ENCODE peak calls at places on chromosomes 12 and 14, in eight cellular contexts. G is CD8-positive, alpha-beta T cell; E is thoracic aorta; J is colonic mucosa; L is pancreas; W is Peyer's patch; U is tibial artery; X is A549. S is an unnamed sample. For H3K4me1, the result is how much of the 10 kb centered on the place peaks cover.

GRCh38 chr14:95023115-95023514 is 134.2 kb downstream of the DICER1 start:
- DNase-seq in G (no peak), E (no peak), J (no peak), L (no peak), W (no peak), U (no peak), X (no peak), S (no peak)

GRCh38 chr12:15299947-15300346 is 22.4 kb upstream of the PTPRO start:
- DNase-seq in G (no peak), E (no peak), J (no peak), L (no peak), W (no peak), U (no peak), X (no peak), S (no peak)

GRCh38 chr14:90349729-90350128 is 18.0 kb upstream of the NRDE2 start:
- DNase-seq in G (no peak), E (no peak), J (no peak), L (no peak), W (no peak), U (no peak), X (no peak), S (no peak)

GRCh38 chr14:61525293-61526011 is 169.9 kb upstream of the HIF1A start:
- DNase-seq in G (no peak), E (peak), J (peak), L (no peak), W (no peak), U (peak), X (peak), S (peak)

GRCh38 chr14:89549381-89550102 is 132.5 kb upstream of the FOXN3 start:
- DNase-seq in G (no peak), E (no peak), J (no peak), L (no peak), W (no peak), U (no peak), X (no peak), S (no peak)

GRCh38 chr14:32756775-32757174 is 181.9 kb upstream of the NPAS3 start:
- DNase-seq in G (no peak), E (no peak), J (no peak), L (peak), W (no peak), U (no peak), X (no peak), S (no peak)

GRCh38 chr12:105748806-105749600 is 389.8 kb downstream of the NUAK1 start:
- DNase-seq in G (no peak), E (peak), J (no peak), L (no peak), W (no peak), U (peak), X (no peak), S (no peak)

GRCh38 chr14:36823651-36824050 is 162.0 kb downstream of the PAX9 start:
- DNase-seq in G (no peak), E (no peak), J (no peak), L (no peak), W (no peak), U (no peak), X (no peak), S (no peak)

GRCh38 chr12:128078311-128078851 is 188.6 kb upstream of the TMEM132C start:
- DNase-seq in G (no peak), E (no peak), J (no peak), L (no peak), W (no peak), U (no peak), X (no peak), S (no peak)

GRCh38 chr12:101566318-101566717 is 28.5 kb upstream of the MYBPC1 start:
- DNase-seq in G (no peak), E (no peak), J (no peak), L (no peak), W (no peak), U (no peak), X (no peak), S (no peak)

GRCh38 chr12:64450711-64451486 is 1.0 kb upstream of the TBK1 start:
- DNase-seq in G (no peak), E (no peak), J (peak), L (no peak), W (no peak), U (no peak), X (no peak), S (no peak)

GRCh38 chr12:96170328-96170727 is 23.8 kb upstream of the ELK3 start:
- DNase-seq in G (no peak), E (no peak), J (no peak), L (no peak), W (no peak), U (no peak), X (no peak), S (no peak)

GRCh38 chr12:356276-356988 is 32.7 kb downstream of the KDM5A start:
- DNase-seq in G (no peak), E (no peak), J (no peak), L (no peak), W (no peak), U (no peak), X (no peak), S (no peak)

GRCh38 chr12:105403095-105403494 is 72.6 kb downstream of the C12orf75 start:
- DNase-seq in G (no peak), E (no peak), J (no peak), L (no peak), W (no peak), U (no peak), X (no peak), S (no peak)

GRCh38 chr12:57101892-57102695 is 9.1 kb downstream of the STAT6 start:
- DNase-seq in G (no peak), E (no peak), J (peak), L (no peak), W (no peak), U (no peak), X (peak), S (no peak)

GRCh38 chr14:84162658-84163057 is 1367.3 kb upstream of the FLRT2 start:
- DNase-seq in G (no peak), E (no peak), J (no peak), L (no peak), W (no peak), U (no peak), X (no peak), S (no peak)

GRCh38 chr12:4779749-4780148 is 59.5 kb downstream of the GALNT8 start:
- DNase-seq in G (no peak), E (no peak), J (no peak), L (no peak), W (no peak), U (no peak), X (no peak), S (no peak)

GRCh38 chr14:56331815-56332214 is 213.6 kb downstream of the PELI2 start:
- DNase-seq in G (no peak), E (no peak), J (no peak), L (no peak), W (no peak), U (no peak), X (no peak), S (no peak)

GRCh38 chr12:94195483-94195882 is 47.1 kb downstream of the PLXNC1 start:
- DNase-seq in G (no peak), E (no peak), J (no peak), L (no peak), W (no peak), U (no peak), X (no peak), S (no peak)

DNA sequence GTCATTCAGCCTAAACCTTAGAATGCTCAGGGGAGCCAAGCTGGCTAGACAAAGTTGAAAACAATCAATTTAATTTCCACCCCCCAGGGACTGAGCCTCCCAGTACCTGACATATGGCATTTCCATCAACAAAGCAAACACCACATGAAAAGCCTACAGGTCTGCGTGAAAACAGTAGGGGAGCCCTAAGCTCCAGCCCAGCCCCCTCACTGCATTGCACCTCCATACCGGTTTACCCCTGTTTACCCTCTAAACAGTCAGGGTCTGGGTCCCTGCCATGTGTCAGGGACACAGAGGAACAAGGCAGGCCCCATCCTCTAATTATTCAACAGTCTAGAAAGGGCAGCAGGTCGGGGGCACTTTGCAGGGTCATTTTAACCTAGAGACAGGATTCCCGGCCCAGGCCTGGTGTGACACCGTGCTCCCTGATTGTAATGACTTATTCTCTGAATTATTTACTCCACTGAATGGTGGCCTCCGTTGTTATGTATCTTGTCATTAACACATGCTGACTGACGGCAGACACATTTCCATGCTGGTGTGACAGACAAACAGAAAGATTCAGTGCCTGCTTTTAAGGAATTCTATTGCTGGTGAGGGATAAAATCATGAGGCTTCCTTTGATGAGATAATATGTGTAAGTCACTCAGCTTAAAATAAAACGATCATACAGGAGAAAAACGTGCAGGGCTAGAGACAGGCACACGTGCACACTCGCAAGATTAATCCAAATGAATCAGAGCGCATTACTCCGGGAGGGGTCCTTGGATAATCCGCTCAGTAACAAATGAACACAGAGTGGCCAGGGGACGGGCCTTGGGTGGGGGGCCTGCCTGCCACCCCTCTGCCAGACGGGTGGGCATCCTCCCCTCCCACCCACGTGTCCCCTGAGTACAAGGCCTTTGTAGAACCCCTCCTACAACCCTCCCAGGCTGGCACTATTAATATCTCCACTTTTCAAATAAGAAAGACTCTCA is 23.2 kb downstream of the CCDC88C start:
- DNase-seq in G (no peak), E (no peak), J (no peak), L (no peak), W (no peak), U (no peak), X (no peak), S (no peak)
- H3K4me1 ChIP-seq in G (half or more), E (under half), J (under half), L (under half), W (under half), U (under half), X (under half), S (half or more)

DNA sequence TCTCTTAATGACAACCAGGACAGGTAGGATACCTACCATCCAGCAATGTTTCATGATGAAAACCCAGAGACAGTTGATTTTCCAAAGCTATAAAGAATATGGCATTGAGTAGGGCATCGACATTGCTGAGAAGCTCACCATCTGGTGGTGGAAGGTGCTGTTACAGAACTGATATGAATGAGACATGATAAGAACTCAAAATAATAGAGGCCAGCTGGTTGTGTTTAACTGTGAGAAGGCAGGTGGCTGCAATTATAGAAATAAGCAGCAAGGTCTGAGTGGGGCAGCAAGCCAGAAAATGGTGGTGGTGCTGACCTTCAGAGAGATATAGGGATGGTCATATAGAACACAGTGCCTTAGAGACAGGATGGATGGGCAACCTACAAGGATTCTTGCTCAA is 449.7 kb downstream of the BTG1 start:
- DNase-seq in G (no peak), E (no peak), J (no peak), L (no peak), W (no peak), U (no peak), X (no peak), S (no peak)
- TF ChIP-seq CTCF in G (no peak), E (no peak), J (no peak), L (no peak), W (no peak), U (no peak), X (no peak), S (no peak)

GRCh38 chr12:32661706-32662105 is 17.4 kb upstream of the DNM1L start:
- DNase-seq in G (no peak), E (no peak), J (no peak), L (no peak), W (no peak), U (no peak), X (no peak), S (no peak)

GRCh38 chr12:32662665-32663064 is 16.4 kb upstream of the DNM1L start:
- DNase-seq in G (no peak), E (no peak), J (no peak), L (no peak), W (no peak), U (no peak), X (no peak), S (no peak)

GRCh38 chr12:32666018-32666417 is 13.1 kb upstream of the DNM1L start:
- DNase-seq in G (no peak), E (no peak), J (no peak), L (no peak), W (no peak), U (no peak), X (no peak), S (no peak)

GRCh38 chr12:32669584-32669983 is 9.5 kb upstream of the DNM1L start:
- DNase-seq in G (no peak), E (no peak), J (no peak), L (no peak), W (no peak), U (no peak), X (no peak), S (no peak)

GRCh38 chr12:32666510-32666909 is 12.6 kb upstream of the DNM1L start:
- DNase-seq in G (no peak), E (no peak), J (no peak), L (no peak), W (no peak), U (no peak), X (no peak), S (no peak)
- H3K4me3 ChIP-seq in G (no peak), E (peak), J (no peak), L (no peak), W (no peak), U (peak), X (no peak), S (no peak)

GRCh38 chr12:133058203-133059125 is 21.2 kb downstream of the ZNF84 start:
- DNase-seq in G (no peak), E (no peak), J (no peak), L (no peak), W (no peak), U (no peak), X (no peak), S (no peak)

GRCh38 chr12:133061954-133062353 is 18.8 kb upstream of the ZNF140 start:
- DNase-seq in G (no peak), E (no peak), J (no peak), L (no peak), W (no peak), U (no peak), X (no peak), S (no peak)

GRCh38 chr12:133063556-133063955 is 17.2 kb upstream of the ZNF140 start:
- DNase-seq in G (no peak), E (no peak), J (no peak), L (no peak), W (no peak), U (no peak), X (no peak), S (no peak)
- H3K4me1 ChIP-seq in G (under half), E (under half), J (under half), L (under half), W (under half), U (under half), X (under half), S (under half)

GRCh38 chr14:69991422-69991821 is 112.2 kb downstream of the SMOC1 start:
- DNase-seq in G (no peak), E (no peak), J (no peak), L (no peak), W (no peak), U (no peak), X (no peak), S (no peak)

GRCh38 chr14:69989622-69990021 is 110.4 kb downstream of the SMOC1 start:
- DNase-seq in G (no peak), E (no peak), J (no peak), L (no peak), W (no peak), U (no peak), X (no peak), S (no peak)

GRCh38 chr14:69987416-69988144 is 108.4 kb downstream of the SMOC1 start:
- DNase-seq in G (no peak), E (no peak), J (no peak), L (no peak), W (no peak), U (no peak), X (no peak), S (no peak)

GRCh38 chr14:69990319-69990718 is 111.1 kb downstream of the SMOC1 start:
- DNase-seq in G (no peak), E (no peak), J (no peak), L (no peak), W (no peak), U (no peak), X (no peak), S (no peak)

DNA sequence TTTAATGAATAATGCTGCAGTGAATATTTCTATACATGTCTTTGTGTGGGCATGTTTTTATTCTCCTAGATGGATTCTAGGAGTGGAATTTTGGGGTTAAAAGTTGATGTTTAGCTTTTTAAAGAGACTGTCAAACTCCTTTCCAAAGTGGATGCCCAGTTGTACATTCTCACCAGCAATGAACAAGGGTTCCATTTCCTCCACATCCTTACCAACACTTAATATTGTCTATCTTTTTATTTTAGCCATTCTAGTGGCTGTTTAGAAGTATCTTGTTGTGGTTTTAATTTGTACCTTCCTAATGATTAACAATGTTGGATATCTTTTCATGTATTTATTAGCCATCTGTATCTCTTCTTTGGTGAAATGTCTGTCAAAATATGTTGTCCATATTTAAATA is 109.8 kb downstream of the SMOC1 start:
- DNase-seq in G (no peak), E (no peak), J (no peak), L (no peak), W (no peak), U (no peak), X (no peak), S (no peak)
- TF ChIP-seq CTCF in G (no peak), E (no peak), J (no peak), L (no peak), W (no peak), U (no peak), X (no peak), S (no peak)

GRCh38 chr14:21038416-21039058 is 3.6 kb upstream of the RNASE7 start:
- DNase-seq in G (no peak), E (no peak), J (no peak), L (no peak), W (no peak), U (no peak), X (no peak), S (no peak)

GRCh38 chr14:21041676-21042433 is at the start of gene RNASE7:
- DNase-seq in G (no peak), E (no peak), J (no peak), L (no peak), W (no peak), U (no peak), X (no peak), S (no peak)

GRCh38 chr14:21039059-21039422 is 3.1 kb upstream of the RNASE7 start:
- DNase-seq in G (no peak), E (no peak), J (peak), L (peak), W (peak), U (peak), X (no peak), S (peak)

GRCh38 chr14:21040370-21040925 is 1.7 kb upstream of the RNASE7 start:
- DNase-seq in G (no peak), E (no peak), J (no peak), L (no peak), W (no peak), U (no peak), X (no peak), S (no peak)

DNA sequence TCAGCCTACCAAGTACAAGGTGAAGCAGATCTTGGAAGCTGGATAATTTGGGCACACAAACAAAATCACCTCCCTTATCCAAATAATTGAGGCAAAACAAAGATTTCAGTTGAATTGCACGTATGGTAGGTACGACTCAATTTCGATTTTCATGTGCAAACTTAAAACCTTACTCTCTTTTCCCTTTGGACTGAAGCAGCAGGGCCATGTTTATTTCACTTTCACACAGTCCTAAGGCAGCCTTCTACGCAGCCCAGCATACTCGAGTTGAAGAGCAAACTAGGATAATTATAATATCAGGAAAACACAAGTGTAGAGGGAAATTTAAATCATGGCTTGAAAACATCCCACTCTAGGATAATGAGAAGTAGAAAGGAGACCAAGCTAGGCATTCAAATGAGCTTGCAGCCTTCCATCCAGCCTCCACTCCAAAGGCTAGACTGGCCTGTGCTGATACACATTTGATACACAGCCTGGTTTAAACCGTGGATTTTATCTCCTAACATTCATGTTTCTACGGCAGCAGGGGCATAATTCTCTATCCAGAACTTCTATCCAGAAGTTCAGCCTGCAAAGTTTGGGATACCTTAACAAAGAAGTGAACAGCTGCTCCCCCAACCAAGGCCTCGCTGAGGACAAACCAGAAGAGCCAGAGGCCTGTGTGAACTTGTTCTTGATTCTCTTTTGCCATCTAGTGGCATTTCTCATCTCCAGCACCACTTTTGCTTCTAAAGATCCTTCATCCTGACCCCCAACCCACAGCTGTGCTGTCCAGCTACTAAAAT is 2.4 kb upstream of the RNASE7 start:
- DNase-seq in G (no peak), E (no peak), J (peak), L (no peak), W (peak), U (no peak), X (peak), S (no peak)
- H3K4me3 ChIP-seq in G (no peak), E (no peak), J (no peak), L (no peak), W (no peak), U (no peak), X (no peak), S (no peak)

GRCh38 chr12:54001283-54002187 is 1.6 kb downstream of the HOXC9 start:
- DNase-seq in G (no peak), E (no peak), J (no peak), L (no peak), W (no peak), U (no peak), X (no peak), S (no peak)
- H3K4me1 ChIP-seq in G (under half), E (under half), J (under half), L (under half), W (under half), U (under half), X (under half), S (under half)

GRCh38 chr14:97275276-97275675 is 478.1 kb downstream of the VRK1 start:
- DNase-seq in G (no peak), E (no peak), J (no peak), L (no peak), W (no peak), U (no peak), X (no peak), S (no peak)

GRCh38 chr14:97276573-97276972 is 479.4 kb downstream of the VRK1 start:
- DNase-seq in G (no peak), E (no peak), J (no peak), L (no peak), W (no peak), U (no peak), X (no peak), S (no peak)

GRCh38 chr14:97270308-97270707 is 473.1 kb downstream of the VRK1 start:
- DNase-seq in G (no peak), E (no peak), J (no peak), L (no peak), W (no peak), U (no peak), X (no peak), S (no peak)

GRCh38 chr14:97274626-97275025 is 477.4 kb downstream of the VRK1 start:
- DNase-seq in G (no peak), E (no peak), J (no peak), L (no peak), W (no peak), U (no peak), X (no peak), S (no peak)

GRCh38 chr14:97273540-97273939 is 476.4 kb downstream of the VRK1 start:
- DNase-seq in G (no peak), E (no peak), J (no peak), L (no peak), W (no peak), U (no peak), X (no peak), S (no peak)
- TF ChIP-seq CTCF in G (no peak), E (no peak), J (no peak), L (no peak), W (no peak), U (no peak), X (no peak), S (no peak)

GRCh38 chr14:67207810-67208209 is 18.6 kb downstream of the GARIN2 start:
- DNase-seq in G (no peak), E (no peak), J (no peak), L (no peak), W (no peak), U (no peak), X (no peak), S (no peak)
- H3K4me3 ChIP-seq in G (no peak), E (no peak), J (no peak), L (no peak), W (no peak), U (no peak), X (no peak), S (no peak)